ENCODE peak calls at places on chromosomes 2 and 18, in four cellular contexts. One of them, this sample, is unnamed.

GRCh38 chr2:237830522-237830921 is 28.9 kb upstream of the RAMP1 start:
- DNase-seq in mesothelial cell of epicardium: no peak
- DNase-seq in astrocyte: no peak
- DNase-seq in Calu3: no peak
- DNase-seq in this sample: no peak

GRCh38 chr2:88880441-88880953 is 189.0 kb downstream of the RPIA start:
- DNase-seq in mesothelial cell of epicardium: no peak
- DNase-seq in astrocyte: peak
- DNase-seq in Calu3: peak
- DNase-seq in this sample: peak

GRCh38 chr2:7430869-7431641 is 513.8 kb downstream of the RNF144A start:
- DNase-seq in mesothelial cell of epicardium: peak
- DNase-seq in astrocyte: peak
- DNase-seq in Calu3: peak
- DNase-seq in this sample: no peak

GRCh38 chr2:19752500-19752899 is 149.3 kb downstream of the TTC32 start:
- DNase-seq in mesothelial cell of epicardium: no peak
- DNase-seq in astrocyte: no peak
- DNase-seq in Calu3: no peak
- DNase-seq in this sample: no peak

GRCh38 chr2:15359716-15360531 is 201.2 kb downstream of the NBAS start:
- DNase-seq in mesothelial cell of epicardium: no peak
- DNase-seq in astrocyte: peak
- DNase-seq in Calu3: peak
- DNase-seq in this sample: peak

GRCh38 chr2:235493775-235494715 is at the start of gene AGAP1:
- DNase-seq in mesothelial cell of epicardium: peak
- DNase-seq in astrocyte: peak
- DNase-seq in Calu3: peak
- DNase-seq in this sample: peak

GRCh38 chr18:59272221-59272888 is 899 bp downstream of the RAX start:
- DNase-seq in mesothelial cell of epicardium: no peak
- DNase-seq in astrocyte: no peak
- DNase-seq in Calu3: no peak
- DNase-seq in this sample: no peak

GRCh38 chr2:176380341-176380740 is 111.1 kb downstream of the MTX2 start:
- DNase-seq in mesothelial cell of epicardium: no peak
- DNase-seq in astrocyte: no peak
- DNase-seq in Calu3: no peak
- DNase-seq in this sample: no peak

GRCh38 chr2:232951891-232952290 is 61.2 kb downstream of the NGEF start:
- DNase-seq in mesothelial cell of epicardium: no peak
- DNase-seq in astrocyte: peak
- DNase-seq in Calu3: no peak
- DNase-seq in this sample: no peak

GRCh38 chr18:42781298-42781815 is 334.1 kb downstream of the RIT2 start:
- DNase-seq in mesothelial cell of epicardium: no peak
- DNase-seq in astrocyte: no peak
- DNase-seq in Calu3: no peak
- DNase-seq in this sample: no peak

GRCh38 chr2:113977660-113978523 is 88.0 kb downstream of the ACTR3 start:
- DNase-seq in mesothelial cell of epicardium: no peak
- DNase-seq in astrocyte: peak
- DNase-seq in Calu3: peak
- DNase-seq in this sample: no peak

GRCh38 chr2:231717281-231718180 is 9.2 kb downstream of the PTMA start:
- DNase-seq in mesothelial cell of epicardium: no peak
- DNase-seq in astrocyte: peak
- DNase-seq in Calu3: no peak
- DNase-seq in this sample: no peak

GRCh38 chr2:232260075-232260474 is 118.5 kb upstream of the ALPP start:
- DNase-seq in mesothelial cell of epicardium: no peak
- DNase-seq in astrocyte: peak
- DNase-seq in Calu3: peak
- DNase-seq in this sample: peak

GRCh38 chr2:70123051-70123828 is 36.0 kb downstream of the PCBP1 start:
- DNase-seq in mesothelial cell of epicardium: no peak
- DNase-seq in astrocyte: peak
- DNase-seq in Calu3: no peak
- DNase-seq in this sample: no peak

GRCh38 chr2:74317696-74318095 is 25.5 kb downstream of the SLC4A5 start:
- DNase-seq in mesothelial cell of epicardium: no peak
- DNase-seq in astrocyte: no peak
- DNase-seq in Calu3: no peak
- DNase-seq in this sample: no peak

GRCh38 chr2:31318360-31319336 is 84.7 kb downstream of the EHD3 start:
- DNase-seq in mesothelial cell of epicardium: no peak
- DNase-seq in astrocyte: peak
- DNase-seq in Calu3: no peak
- DNase-seq in this sample: no peak

GRCh38 chr2:85438291-85439110 is 20.0 kb downstream of the SH2D6 start:
- DNase-seq in mesothelial cell of epicardium: no peak
- DNase-seq in astrocyte: no peak
- DNase-seq in Calu3: no peak
- DNase-seq in this sample: no peak

GRCh38 chr2:101622633-101623521 is 74.6 kb upstream of the MAP4K4 start:
- DNase-seq in mesothelial cell of epicardium: no peak
- DNase-seq in astrocyte: no peak
- DNase-seq in Calu3: no peak
- DNase-seq in this sample: no peak

GRCh38 chr18:54679318-54680149 is 88.5 kb downstream of the DYNAP start:
- DNase-seq in mesothelial cell of epicardium: no peak
- DNase-seq in astrocyte: peak
- DNase-seq in Calu3: peak
- DNase-seq in this sample: peak

GRCh38 chr2:189337648-189338047 is 103.6 kb upstream of the WDR75 start:
- DNase-seq in mesothelial cell of epicardium: no peak
- DNase-seq in astrocyte: peak
- DNase-seq in Calu3: no peak
- DNase-seq in this sample: no peak

GRCh38 chr2:241538838-241539615 is 19.5 kb upstream of the BOK start:
- DNase-seq in mesothelial cell of epicardium: no peak
- DNase-seq in astrocyte: no peak
- DNase-seq in Calu3: no peak
- DNase-seq in this sample: no peak

GRCh38 chr18:75775121-75775520 is 347.6 kb upstream of the SMIM21 start:
- DNase-seq in mesothelial cell of epicardium: no peak
- DNase-seq in astrocyte: no peak
- DNase-seq in Calu3: no peak
- DNase-seq in this sample: no peak

GRCh38 chr2:16257725-16258028 is 317.3 kb downstream of the MYCN start:
- DNase-seq in mesothelial cell of epicardium: no peak
- DNase-seq in astrocyte: no peak
- DNase-seq in Calu3: no peak
- DNase-seq in this sample: no peak

GRCh38 chr18:5152335-5153020 is 44.6 kb downstream of the AKAIN1 start:
- DNase-seq in mesothelial cell of epicardium: no peak
- DNase-seq in astrocyte: no peak
- DNase-seq in Calu3: no peak
- DNase-seq in this sample: no peak

GRCh38 chr18:45415614-45416013 is 199.7 kb upstream of the SLC14A2 start:
- DNase-seq in mesothelial cell of epicardium: no peak
- DNase-seq in astrocyte: no peak
- DNase-seq in Calu3: no peak
- DNase-seq in this sample: no peak

GRCh38 chr2:75609334-75609689 is 37.3 kb upstream of the MRPL19 start:
- DNase-seq in mesothelial cell of epicardium: no peak
- DNase-seq in astrocyte: no peak
- DNase-seq in Calu3: no peak
- DNase-seq in this sample: no peak
- TF ChIP-seq CTCF in mesothelial cell of epicardium: peak
- TF ChIP-seq CTCF in astrocyte: no peak
- TF ChIP-seq CTCF in Calu3: no peak
- TF ChIP-seq CTCF in this sample: no peak

GRCh38 chr2:167817422-167817821 is 430.0 kb downstream of the STK39 start:
- DNase-seq in mesothelial cell of epicardium: no peak
- DNase-seq in astrocyte: no peak
- DNase-seq in Calu3: no peak
- DNase-seq in this sample: no peak
- TF ChIP-seq CTCF in mesothelial cell of epicardium: no peak
- TF ChIP-seq CTCF in astrocyte: no peak
- TF ChIP-seq CTCF in Calu3: no peak
- TF ChIP-seq CTCF in this sample: no peak

GRCh38 chr2:98445708-98446577 is 1.3 kb downstream of the INPP4A start:
- DNase-seq in mesothelial cell of epicardium: no peak
- DNase-seq in astrocyte: no peak
- DNase-seq in Calu3: peak
- DNase-seq in this sample: no peak

GRCh38 chr2:98442488-98442887 is 2.2 kb upstream of the INPP4A start:
- DNase-seq in mesothelial cell of epicardium: no peak
- DNase-seq in astrocyte: no peak
- DNase-seq in Calu3: no peak
- DNase-seq in this sample: no peak

GRCh38 chr2:98446850-98447249 is 2.2 kb downstream of the INPP4A start:
- DNase-seq in mesothelial cell of epicardium: no peak
- DNase-seq in astrocyte: no peak
- DNase-seq in Calu3: no peak
- DNase-seq in this sample: no peak

GRCh38 chr2:98445167-98445522 is 487 bp downstream of the INPP4A start:
- DNase-seq in mesothelial cell of epicardium: peak
- DNase-seq in astrocyte: no peak
- DNase-seq in Calu3: no peak
- DNase-seq in this sample: no peak

GRCh38 chr2:98444436-98445166 is at the start of gene INPP4A:
- DNase-seq in mesothelial cell of epicardium: peak
- DNase-seq in astrocyte: no peak
- DNase-seq in Calu3: peak
- DNase-seq in this sample: no peak
- TF ChIP-seq CTCF in mesothelial cell of epicardium: no peak
- TF ChIP-seq CTCF in astrocyte: no peak
- TF ChIP-seq CTCF in Calu3: no peak
- TF ChIP-seq CTCF in this sample: no peak

GRCh38 chr2:119028327-119029174 is 86.6 kb downstream of the MARCO start:
- DNase-seq in mesothelial cell of epicardium: no peak
- DNase-seq in astrocyte: no peak
- DNase-seq in Calu3: peak
- DNase-seq in this sample: no peak
- TF ChIP-seq CTCF in mesothelial cell of epicardium: peak
- TF ChIP-seq CTCF in astrocyte: peak
- TF ChIP-seq CTCF in Calu3: peak
- TF ChIP-seq CTCF in this sample: peak

GRCh38 chr18:68662779-68663178 is 52.1 kb downstream of the TMX3 start:
- DNase-seq in mesothelial cell of epicardium: no peak
- DNase-seq in astrocyte: peak
- DNase-seq in Calu3: no peak
- DNase-seq in this sample: no peak

GRCh38 chr18:68666316-68666715 is 48.6 kb downstream of the TMX3 start:
- DNase-seq in mesothelial cell of epicardium: no peak
- DNase-seq in astrocyte: no peak
- DNase-seq in Calu3: no peak
- DNase-seq in this sample: no peak

GRCh38 chr18:68665623-68666022 is 49.3 kb downstream of the TMX3 start:
- DNase-seq in mesothelial cell of epicardium: no peak
- DNase-seq in astrocyte: no peak
- DNase-seq in Calu3: no peak
- DNase-seq in this sample: no peak

DNA sequence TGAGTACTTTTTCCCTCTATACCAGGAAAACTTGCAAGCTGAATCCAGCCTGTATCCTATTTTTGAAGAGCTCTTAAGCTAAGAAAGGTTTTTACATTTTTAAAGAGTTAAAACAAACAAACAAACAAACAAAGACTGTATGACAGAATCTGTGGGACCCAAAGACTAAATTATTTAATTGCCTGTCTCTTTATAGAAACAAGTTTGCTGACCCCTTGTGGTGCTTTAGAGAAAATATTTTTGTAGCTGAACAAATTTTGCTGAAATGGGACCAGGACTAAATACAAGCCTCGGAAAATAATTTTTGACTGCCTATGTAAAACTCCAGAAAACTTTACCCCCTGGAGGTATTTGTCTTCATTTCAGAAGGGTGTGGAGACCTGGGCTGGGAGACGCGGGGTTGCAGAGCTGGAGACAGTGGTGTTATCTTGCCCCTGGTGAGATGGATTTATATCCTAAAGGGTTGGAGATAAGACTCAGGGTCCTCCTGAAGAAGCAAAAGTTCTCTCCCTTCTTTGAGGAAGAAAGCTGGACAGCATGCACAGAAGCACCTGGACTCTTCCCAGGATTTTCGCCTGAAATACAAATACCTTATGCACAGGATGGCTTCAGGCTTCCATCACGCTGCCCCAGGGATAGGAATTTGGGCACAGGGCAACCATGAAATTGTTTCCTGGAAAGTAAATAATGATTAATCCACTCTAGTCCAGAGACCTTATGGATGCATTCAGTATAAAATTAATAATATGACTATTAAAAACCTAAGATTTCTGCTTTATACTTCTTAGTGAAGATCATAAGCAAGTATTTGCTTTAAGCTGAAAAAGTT is 54.3 kb downstream of the TMX3 start:
- DNase-seq in mesothelial cell of epicardium: no peak
- DNase-seq in astrocyte: peak
- DNase-seq in Calu3: no peak
- DNase-seq in this sample: peak
- TF ChIP-seq CTCF in mesothelial cell of epicardium: peak
- TF ChIP-seq CTCF in astrocyte: peak
- TF ChIP-seq CTCF in Calu3: peak
- TF ChIP-seq CTCF in this sample: peak

GRCh38 chr2:40380036-40380435 is 71.9 kb downstream of the SLC8A1 start:
- DNase-seq in mesothelial cell of epicardium: no peak
- DNase-seq in astrocyte: no peak
- DNase-seq in Calu3: no peak
- DNase-seq in this sample: no peak
- TF ChIP-seq CTCF in mesothelial cell of epicardium: no peak
- TF ChIP-seq CTCF in astrocyte: no peak
- TF ChIP-seq CTCF in Calu3: no peak
- TF ChIP-seq CTCF in this sample: no peak

GRCh38 chr2:5914831-5915611 is 222.8 kb downstream of the SOX11 start:
- DNase-seq in mesothelial cell of epicardium: peak
- DNase-seq in astrocyte: peak
- DNase-seq in Calu3: no peak
- DNase-seq in this sample: no peak
- TF ChIP-seq CTCF in mesothelial cell of epicardium: no peak
- TF ChIP-seq CTCF in astrocyte: no peak
- TF ChIP-seq CTCF in Calu3: no peak
- TF ChIP-seq CTCF in this sample: no peak

GRCh38 chr2:28991021-28991420 is 9.9 kb downstream of the TOGARAM2 start:
- DNase-seq in mesothelial cell of epicardium: no peak
- DNase-seq in astrocyte: peak
- DNase-seq in Calu3: no peak
- DNase-seq in this sample: no peak
- TF ChIP-seq CTCF in mesothelial cell of epicardium: no peak
- TF ChIP-seq CTCF in astrocyte: no peak
- TF ChIP-seq CTCF in Calu3: no peak
- TF ChIP-seq CTCF in this sample: no peak

GRCh38 chr18:6732952-6733351 is 3.4 kb downstream of the ARHGAP28 start:
- DNase-seq in mesothelial cell of epicardium: no peak
- DNase-seq in astrocyte: no peak
- DNase-seq in Calu3: no peak
- DNase-seq in this sample: no peak
- TF ChIP-seq CTCF in mesothelial cell of epicardium: no peak
- TF ChIP-seq CTCF in astrocyte: no peak
- TF ChIP-seq CTCF in Calu3: no peak
- TF ChIP-seq CTCF in this sample: no peak

This sample was measured in HFF-Myc.